ENCODE peak calls at places on chromosomes 13 and 19, in five cellular contexts. C, W, J, K and T are unnamed samples.

GRCh38 chr19:49393871-49394270 is 5.8 kb downstream of the KASH5 start:
- DNase-seq in C (no peak), W (no peak), J (no peak), K (no peak), T (no peak)

GRCh38 chr19:38057954-38058690 is 151.1 kb downstream of the SIPA1L3 start:
- DNase-seq in J (no peak), K (peak; percentile 73), C (no peak), W (no peak), T (peak; percentile 87)

GRCh38 chr13:93066187-93066586 is 160.4 kb upstream of the GPC6 start:
- DNase-seq in K (no peak), J (peak; percentile 20), C (no peak), W (peak; percentile 94), T (no peak)

GRCh38 chr13:20351279-20352022 is 119.3 kb upstream of the GJB6 start:
- DNase-seq in J (peak; percentile 72), W (peak; percentile 81), C (no peak), K (no peak), T (no peak)

GRCh38 chr13:22311734-22312404 is 641.0 kb downstream of the FGF9 start:
- DNase-seq in J (no peak), C (no peak), W (no peak), K (no peak), T (peak; percentile 15)

GRCh38 chr13:109789262-109789661 is 2.9 kb upstream of the IRS2 start:
- DNase-seq in K (no peak), W (no peak), J (no peak), C (no peak), T (no peak)

GRCh38 chr13:84417426-84417825 is 535.2 kb upstream of the SLITRK1 start:
- DNase-seq in C (no peak), K (no peak), W (peak; percentile 44), J (no peak), T (no peak)

GRCh38 chr13:102974574-102975195 is 91.5 kb downstream of the SLC10A2 start:
- DNase-seq in K (no peak), W (no peak), J (no peak), C (no peak), T (no peak)

GRCh38 chr13:113589251-113589960 is 4.9 kb downstream of the TFDP1 start:
- DNase-seq in W (no peak), K (peak; percentile 41), C (no peak), J (no peak), T (no peak)

GRCh38 chr19:47340477-47341208 is 8.5 kb upstream of the DHX34 start:
- DNase-seq in C (no peak), K (no peak), J (no peak), W (no peak), T (no peak)

GRCh38 chr13:30918662-30919405 is 12.8 kb downstream of the MEDAG start:
- DNase-seq in K (no peak), C (no peak), W (peak; percentile 69), J (no peak), T (no peak)

GRCh38 chr13:23705578-23705977 is 135.4 kb downstream of the TNFRSF19 start:
- DNase-seq in W (peak; percentile 57), J (no peak), K (no peak), C (no peak), T (no peak)

GRCh38 chr13:74226791-74227475 is 92.7 kb upstream of the KLF12 start:
- DNase-seq in W (peak; percentile 71), K (no peak), C (no peak), J (peak; percentile 75), T (no peak)

GRCh38 chr19:1106841-1107654 is 3.3 kb downstream of the GPX4 start:
- DNase-seq in W (peak; percentile 60), C (no peak), K (no peak), J (no peak), T (no peak)

GRCh38 chr13:110775576-110775975 is 62.1 kb downstream of the ING1 start:
- DNase-seq in W (no peak), J (no peak), C (no peak), K (no peak), T (no peak)

GRCh38 chr13:74102691-74103090 is 31.5 kb downstream of the KLF12 start:
- DNase-seq in W (no peak), K (no peak), J (no peak), C (no peak), T (no peak)

GRCh38 chr13:33927315-33927714 is 109.4 kb downstream of the RFC3 start:
- DNase-seq in W (peak; percentile 94), C (no peak), K (no peak), J (peak; percentile 44), T (no peak)

GRCh38 chr19:35868172-35868822 is at the start of gene APLP1:
- DNase-seq in K (peak; percentile 95), C (peak; percentile 92), J (no peak), W (no peak), T (peak; percentile 89)

GRCh38 chr19:43976732-43977131 is 7.3 kb upstream of the ZNF155 start:
- DNase-seq in C (no peak), K (no peak), J (no peak), W (no peak), T (no peak)

GRCh38 chr13:59371229-59371628 is 792.5 kb downstream of the DIAPH3 start:
- DNase-seq in K (no peak), W (no peak), J (no peak), C (no peak), T (no peak)

GRCh38 chr13:59364508-59365187 is 799.1 kb downstream of the DIAPH3 start:
- DNase-seq in W (no peak), K (no peak), C (peak; percentile 24), J (no peak), T (peak; percentile 38)

GRCh38 chr13:59373341-59373740 is 790.4 kb downstream of the DIAPH3 start:
- DNase-seq in K (no peak), J (no peak), C (no peak), W (no peak), T (no peak)

GRCh38 chr13:59367467-59367866 is 796.3 kb downstream of the DIAPH3 start:
- DNase-seq in K (no peak), W (no peak), J (no peak), C (no peak), T (no peak)

GRCh38 chr13:59368652-59369051 is 795.1 kb downstream of the DIAPH3 start:
- DNase-seq in K (no peak), J (no peak), C (no peak), W (no peak), T (no peak)
- TF ChIP-seq CTCF in K (no peak), J (no peak), C (no peak), W (no peak), T (no peak)

GRCh38 chr19:2813235-2814160 is 6.2 kb upstream of the ZNF554 start:
- DNase-seq in C (no peak), W (no peak), J (no peak), K (no peak), T (no peak)

GRCh38 chr19:2816641-2817040 is 3.0 kb upstream of the ZNF554 start:
- DNase-seq in J (no peak), C (no peak), W (no peak), K (no peak), T (no peak)

GRCh38 chr19:2815191-2815614 is 4.5 kb upstream of the ZNF554 start:
- DNase-seq in J (no peak), W (no peak), K (no peak), C (no peak), T (no peak)

GRCh38 chr19:2814426-2814825 is 5.2 kb upstream of the ZNF554 start:
- DNase-seq in J (no peak), W (no peak), K (no peak), C (no peak), T (no peak)

GRCh38 chr19:2815923-2816322 is 3.7 kb upstream of the ZNF554 start:
- DNase-seq in C (no peak), W (no peak), J (no peak), K (no peak), T (no peak)
- TF ChIP-seq CTCF in C (no peak), W (no peak), J (no peak), K (no peak), T (no peak)

GRCh38 chr19:31317098-31317497 is 32.1 kb downstream of the TSHZ3 start:
- DNase-seq in J (no peak), C (no peak), W (no peak), K (no peak), T (no peak)
- TF ChIP-seq CTCF in J (no peak), C (no peak), W (no peak), K (no peak), T (no peak)

GRCh38 chr13:99975626-99976025 is 4.1 kb upstream of the ZIC5 start:
- DNase-seq in K (no peak), W (no peak), C (peak; percentile 20), J (no peak), T (no peak)

GRCh38 chr13:99974939-99975561 is 3.5 kb upstream of the ZIC5 start:
- DNase-seq in W (no peak), J (no peak), K (no peak), C (peak; percentile 53), T (no peak)

GRCh38 chr13:99973163-99973785 is 1.7 kb upstream of the ZIC5 start:
- DNase-seq in C (no peak), J (no peak), K (no peak), W (no peak), T (no peak)

GRCh38 chr13:99973786-99974185 is 2.2 kb upstream of the ZIC5 start:
- DNase-seq in C (no peak), W (no peak), J (no peak), K (no peak), T (no peak)

DNA sequence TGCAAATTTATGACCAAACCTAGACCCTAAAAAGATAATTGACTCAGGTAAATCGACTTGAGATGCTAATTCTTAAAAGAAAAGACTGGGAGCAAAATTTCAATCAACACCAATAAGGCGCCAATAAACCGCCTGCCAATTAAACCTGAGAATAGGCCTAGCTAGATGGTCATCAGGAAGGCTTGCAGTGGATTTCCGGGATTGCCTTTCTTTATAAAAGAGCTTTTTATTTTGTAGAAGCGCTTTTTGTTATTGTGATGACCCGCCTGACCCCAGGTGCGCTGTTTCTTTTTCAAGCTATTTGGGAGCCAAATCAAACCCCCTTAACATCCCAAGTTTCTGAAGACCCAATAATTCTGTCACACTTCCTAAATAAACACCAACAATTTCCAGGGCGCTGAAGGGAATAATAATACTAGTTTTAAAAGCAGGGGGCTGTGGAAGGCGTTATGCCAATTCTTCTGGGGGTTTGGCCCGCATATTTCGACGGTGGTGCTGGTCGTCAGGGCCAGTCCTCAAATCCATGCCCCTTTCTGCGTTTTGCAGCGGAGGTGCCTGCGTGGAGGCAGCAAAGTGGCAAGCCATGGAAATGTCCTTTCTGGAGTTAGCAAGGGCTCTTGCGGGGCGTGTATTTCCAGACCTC is 2.9 kb upstream of the ZIC5 start:
- DNase-seq in J (no peak), W (no peak), C (peak; percentile 41), K (no peak), T (no peak)
- TF ChIP-seq CTCF in J (no peak), W (no peak), C (no peak), K (no peak), T (no peak)